ENCODE peak calls at places on chromosomes 6 and 20, in five cellular contexts. One of them, this sample, is unnamed.

GRCh38 chr20:12998046-12998445 is 10.7 kb upstream of the SPTLC3 start:
- DNase-seq in HTR-8/SVneo: no peak
- DNase-seq in immature natural killer cell: no peak
- DNase-seq in NB4: no peak
- DNase-seq in germinal center: no peak
- DNase-seq in this sample: no peak

GRCh38 chr20:46992640-46993035 is 98.0 kb downstream of the EYA2 start:
- DNase-seq in HTR-8/SVneo: no peak
- DNase-seq in immature natural killer cell: no peak
- DNase-seq in NB4: no peak
- DNase-seq in germinal center: no peak
- DNase-seq in this sample: no peak

GRCh38 chr6:170073846-170074245 is 217.0 kb downstream of the DLL1 start:
- DNase-seq in HTR-8/SVneo: no peak
- DNase-seq in immature natural killer cell: no peak
- DNase-seq in NB4: no peak
- DNase-seq in germinal center: no peak
- DNase-seq in this sample: no peak

GRCh38 chr6:36524871-36525270 is 22.4 kb downstream of the STK38 start:
- DNase-seq in HTR-8/SVneo: no peak
- DNase-seq in immature natural killer cell: no peak
- DNase-seq in NB4: no peak
- DNase-seq in germinal center: no peak
- DNase-seq in this sample: no peak

GRCh38 chr6:82348130-82348529 is 15.5 kb upstream of the TPBG start:
- DNase-seq in HTR-8/SVneo: no peak
- DNase-seq in immature natural killer cell: no peak
- DNase-seq in NB4: no peak
- DNase-seq in germinal center: no peak
- DNase-seq in this sample: no peak

GRCh38 chr6:21079468-21080048 is 514.0 kb upstream of the SOX4 start:
- DNase-seq in HTR-8/SVneo: no peak
- DNase-seq in immature natural killer cell: no peak
- DNase-seq in NB4: no peak
- DNase-seq in germinal center: no peak
- DNase-seq in this sample: no peak

GRCh38 chr6:150634641-150635292 is 35.1 kb downstream of the PLEKHG1 start:
- DNase-seq in HTR-8/SVneo: no peak
- DNase-seq in immature natural killer cell: no peak
- DNase-seq in NB4: no peak
- DNase-seq in germinal center: no peak
- DNase-seq in this sample: no peak

GRCh38 chr6:164183556-164184123 is 769.1 kb downstream of the QKI start:
- DNase-seq in HTR-8/SVneo: no peak
- DNase-seq in immature natural killer cell: no peak
- DNase-seq in NB4: no peak
- DNase-seq in germinal center: no peak
- DNase-seq in this sample: no peak

GRCh38 chr20:41145821-41146620 is 8.7 kb downstream of the PLCG1 start:
- DNase-seq in HTR-8/SVneo: no peak
- DNase-seq in immature natural killer cell: no peak
- DNase-seq in NB4: no peak
- DNase-seq in germinal center: no peak
- DNase-seq in this sample: no peak

GRCh38 chr6:159062564-159062945 is 17.8 kb upstream of the TAGAP start:
- DNase-seq in HTR-8/SVneo: no peak
- DNase-seq in immature natural killer cell: peak
- DNase-seq in NB4: peak
- DNase-seq in germinal center: peak
- DNase-seq in this sample: peak

GRCh38 chr6:150600302-150601017 is 775 bp downstream of the PLEKHG1 start:
- DNase-seq in HTR-8/SVneo: peak
- DNase-seq in immature natural killer cell: peak
- DNase-seq in NB4: peak
- DNase-seq in germinal center: peak
- DNase-seq in this sample: peak

GRCh38 chr20:47612670-47613069 is 111.0 kb downstream of the NCOA3 start:
- DNase-seq in HTR-8/SVneo: no peak
- DNase-seq in immature natural killer cell: no peak
- DNase-seq in NB4: no peak
- DNase-seq in germinal center: no peak
- DNase-seq in this sample: no peak

GRCh38 chr20:53800883-53801604 is 207.4 kb upstream of the ZNF217 start:
- DNase-seq in HTR-8/SVneo: no peak
- DNase-seq in immature natural killer cell: no peak
- DNase-seq in NB4: peak
- DNase-seq in germinal center: no peak
- DNase-seq in this sample: no peak

GRCh38 chr20:37378785-37379598 is 33.1 kb downstream of the SRC start:
- DNase-seq in HTR-8/SVneo: no peak
- DNase-seq in immature natural killer cell: no peak
- DNase-seq in NB4: peak
- DNase-seq in germinal center: no peak
- DNase-seq in this sample: peak

GRCh38 chr6:166342293-166343156 is at the start of gene SFT2D1:
- DNase-seq in HTR-8/SVneo: peak
- DNase-seq in immature natural killer cell: peak
- DNase-seq in NB4: peak
- DNase-seq in germinal center: peak
- DNase-seq in this sample: peak

GRCh38 chr6:141587482-141588266 is 545.1 kb upstream of the GJE1 start:
- DNase-seq in HTR-8/SVneo: peak
- DNase-seq in immature natural killer cell: no peak
- DNase-seq in NB4: no peak
- DNase-seq in germinal center: no peak
- DNase-seq in this sample: no peak

GRCh38 chr6:140485740-140486467 is 1111.5 kb upstream of the CITED2 start:
- DNase-seq in HTR-8/SVneo: no peak
- DNase-seq in immature natural killer cell: no peak
- DNase-seq in NB4: peak
- DNase-seq in germinal center: no peak
- DNase-seq in this sample: peak

GRCh38 chr6:79702701-79703100 is 71.6 kb downstream of the SH3BGRL2 start:
- DNase-seq in HTR-8/SVneo: no peak
- DNase-seq in immature natural killer cell: no peak
- DNase-seq in NB4: no peak
- DNase-seq in germinal center: no peak
- DNase-seq in this sample: no peak

GRCh38 chr6:112906737-112907136 is 559.6 kb downstream of the RFPL4B start:
- DNase-seq in HTR-8/SVneo: no peak
- DNase-seq in immature natural killer cell: no peak
- DNase-seq in NB4: no peak
- DNase-seq in germinal center: no peak
- DNase-seq in this sample: no peak

GRCh38 chr20:13082366-13082765 is 73.6 kb downstream of the SPTLC3 start:
- DNase-seq in HTR-8/SVneo: no peak
- DNase-seq in immature natural killer cell: no peak
- DNase-seq in NB4: no peak
- DNase-seq in germinal center: no peak
- DNase-seq in this sample: no peak

GRCh38 chr6:53699462-53699861 is 33.9 kb upstream of the KLHL31 start:
- DNase-seq in HTR-8/SVneo: no peak
- DNase-seq in immature natural killer cell: no peak
- DNase-seq in NB4: no peak
- DNase-seq in germinal center: no peak
- DNase-seq in this sample: no peak

GRCh38 chr6:78910611-78911134 is 43.3 kb downstream of the IRAK1BP1 start:
- DNase-seq in HTR-8/SVneo: no peak
- DNase-seq in immature natural killer cell: no peak
- DNase-seq in NB4: no peak
- DNase-seq in germinal center: peak
- DNase-seq in this sample: no peak

GRCh38 chr6:3755637-3756515 is 4.4 kb upstream of the PXDC1 start:
- DNase-seq in HTR-8/SVneo: no peak
- DNase-seq in immature natural killer cell: no peak
- DNase-seq in NB4: no peak
- DNase-seq in germinal center: peak
- DNase-seq in this sample: no peak

GRCh38 chr6:5174756-5175155 is 86.0 kb downstream of the LYRM4 start:
- DNase-seq in HTR-8/SVneo: no peak
- DNase-seq in immature natural killer cell: no peak
- DNase-seq in NB4: no peak
- DNase-seq in germinal center: no peak
- DNase-seq in this sample: peak

GRCh38 chr20:35878113-35878620 is 76.1 kb downstream of the SCAND1 start:
- DNase-seq in HTR-8/SVneo: no peak
- DNase-seq in immature natural killer cell: no peak
- DNase-seq in NB4: no peak
- DNase-seq in germinal center: no peak
- DNase-seq in this sample: no peak

GRCh38 chr6:116564296-116564695 is 7.0 kb upstream of the RWDD1 start:
- DNase-seq in HTR-8/SVneo: no peak
- DNase-seq in immature natural killer cell: no peak
- DNase-seq in NB4: no peak
- DNase-seq in germinal center: no peak
- DNase-seq in this sample: no peak

GRCh38 chr6:36120539-36120938 is 9.8 kb upstream of the MAPK13 start:
- DNase-seq in HTR-8/SVneo: no peak
- DNase-seq in immature natural killer cell: peak
- DNase-seq in NB4: peak
- DNase-seq in germinal center: peak
- DNase-seq in this sample: peak

GRCh38 chr6:129753422-129753821 is 43.4 kb upstream of the ARHGAP18 start:
- DNase-seq in HTR-8/SVneo: no peak
- DNase-seq in immature natural killer cell: no peak
- DNase-seq in NB4: peak
- DNase-seq in germinal center: no peak
- DNase-seq in this sample: peak

GRCh38 chr6:135088818-135089809 is 34.5 kb upstream of the HBS1L start:
- DNase-seq in HTR-8/SVneo: peak
- DNase-seq in immature natural killer cell: no peak
- DNase-seq in NB4: peak
- DNase-seq in germinal center: peak
- DNase-seq in this sample: peak

GRCh38 chr6:20921533-20921932 is 387.3 kb downstream of the CDKAL1 start:
- DNase-seq in HTR-8/SVneo: no peak
- DNase-seq in immature natural killer cell: no peak
- DNase-seq in NB4: no peak
- DNase-seq in germinal center: no peak
- DNase-seq in this sample: no peak

GRCh38 chr6:99002826-99003225 is 55.1 kb upstream of the FBXL4 start:
- DNase-seq in HTR-8/SVneo: no peak
- DNase-seq in immature natural killer cell: no peak
- DNase-seq in NB4: no peak
- DNase-seq in germinal center: no peak
- DNase-seq in this sample: no peak

GRCh38 chr6:35083507-35083906 is 57.6 kb downstream of the TCP11 start:
- DNase-seq in HTR-8/SVneo: no peak
- DNase-seq in immature natural killer cell: no peak
- DNase-seq in NB4: peak
- DNase-seq in germinal center: no peak
- DNase-seq in this sample: no peak

GRCh38 chr6:125310994-125311649 is 9.4 kb upstream of the HDDC2 start:
- DNase-seq in HTR-8/SVneo: peak
- DNase-seq in immature natural killer cell: peak
- DNase-seq in NB4: peak
- DNase-seq in germinal center: peak
- DNase-seq in this sample: peak

GRCh38 chr6:137802408-137803182 is 64.5 kb upstream of the TNFAIP3 start:
- DNase-seq in HTR-8/SVneo: no peak
- DNase-seq in immature natural killer cell: no peak
- DNase-seq in NB4: no peak
- DNase-seq in germinal center: no peak
- DNase-seq in this sample: no peak

GRCh38 chr20:34943808-34944568 is 11.6 kb downstream of the GSS start:
- DNase-seq in HTR-8/SVneo: no peak
- DNase-seq in immature natural killer cell: no peak
- DNase-seq in NB4: no peak
- DNase-seq in germinal center: no peak
- DNase-seq in this sample: no peak

This sample was measured in KBM-7.